ENCODE peak calls at places on chromosomes 7 and 10, in eight cellular contexts. R is fibroblast of villous mesenchyme, A is BJ, C is right cardiac atrium, T is cardiac muscle cell, W is ovary, U is astrocyte of the spinal cord, S is pancreas. B is an unnamed sample.

GRCh38 chr10:128087884-128088695 is 38.1 kb downstream of the MKI67 start:
- DNase-seq in R (no peak), A (no peak), C (no peak), T (no peak), W (no peak), U (no peak), S (no peak), B (no peak)

GRCh38 chr10:69220041-69220451 is at the start of gene HKDC1:
- DNase-seq in R (no peak), A (no peak), C (no peak), T (no peak), W (no peak), U (no peak), S (peak), B (peak)

GRCh38 chr7:22105550-22105949 is 159.9 kb upstream of the CDCA7L start:
- DNase-seq in R (no peak), A (no peak), C (no peak), T (no peak), W (no peak), U (no peak), S (no peak), B (no peak)

GRCh38 chr10:53667063-53667462 is 894.5 kb upstream of the MBL2 start:
- DNase-seq in R (no peak), A (no peak), C (no peak), T (no peak), W (no peak), U (no peak), S (no peak), B (peak)

GRCh38 chr10:8193546-8193945 is 139.1 kb downstream of the GATA3 start:
- DNase-seq in R (no peak), A (no peak), C (no peak), T (no peak), W (no peak), U (no peak), S (no peak), B (no peak)

GRCh38 chr7:142899661-142900060 is 14.1 kb upstream of the TRPV6 start:
- DNase-seq in R (no peak), A (no peak), C (no peak), T (no peak), W (no peak), U (no peak), S (no peak), B (no peak)

GRCh38 chr10:33735463-33735862 is 401.0 kb upstream of the NRP1 start:
- DNase-seq in R (peak), A (peak), C (no peak), T (no peak), W (no peak), U (no peak), S (no peak), B (no peak)

GRCh38 chr7:49023345-49024330 is 99.3 kb downstream of the CDC14C start:
- DNase-seq in R (no peak), A (no peak), C (no peak), T (no peak), W (no peak), U (no peak), S (no peak), B (peak)

GRCh38 chr10:51895209-51895608 is 195.8 kb upstream of the CSTF2T start:
- DNase-seq in R (peak), A (peak), C (peak), T (peak), W (peak), U (peak), S (peak), B (peak)

GRCh38 chr10:96756111-96756903 is 36.0 kb upstream of the PIK3AP1 start:
- DNase-seq in R (no peak), A (no peak), C (no peak), T (no peak), W (no peak), U (no peak), S (no peak), B (no peak)

GRCh38 chr10:79602953-79603352 is 7.8 kb upstream of the SFTPA1 start:
- DNase-seq in R (no peak), A (no peak), C (no peak), T (no peak), W (no peak), U (no peak), S (no peak), B (no peak)

GRCh38 chr7:73830872-73831655 is at the start of gene CLDN4:
- DNase-seq in R (no peak), A (no peak), C (no peak), T (no peak), W (no peak), U (no peak), S (peak), B (peak)

GRCh38 chr7:42233939-42234338 is 3.1 kb downstream of the GLI3 start:
- DNase-seq in R (peak), A (no peak), C (no peak), T (peak), W (no peak), U (peak), S (no peak), B (no peak)

GRCh38 chr10:14751576-14752330 is 22.9 kb downstream of the FAM107B start:
- DNase-seq in R (peak), A (no peak), C (peak), T (peak), W (peak), U (peak), S (peak), B (peak)

GRCh38 chr10:112722758-112723157 is 227.3 kb upstream of the TCF7L2 start:
- DNase-seq in R (no peak), A (no peak), C (no peak), T (peak), W (no peak), U (no peak), S (no peak), B (no peak)

DNA sequence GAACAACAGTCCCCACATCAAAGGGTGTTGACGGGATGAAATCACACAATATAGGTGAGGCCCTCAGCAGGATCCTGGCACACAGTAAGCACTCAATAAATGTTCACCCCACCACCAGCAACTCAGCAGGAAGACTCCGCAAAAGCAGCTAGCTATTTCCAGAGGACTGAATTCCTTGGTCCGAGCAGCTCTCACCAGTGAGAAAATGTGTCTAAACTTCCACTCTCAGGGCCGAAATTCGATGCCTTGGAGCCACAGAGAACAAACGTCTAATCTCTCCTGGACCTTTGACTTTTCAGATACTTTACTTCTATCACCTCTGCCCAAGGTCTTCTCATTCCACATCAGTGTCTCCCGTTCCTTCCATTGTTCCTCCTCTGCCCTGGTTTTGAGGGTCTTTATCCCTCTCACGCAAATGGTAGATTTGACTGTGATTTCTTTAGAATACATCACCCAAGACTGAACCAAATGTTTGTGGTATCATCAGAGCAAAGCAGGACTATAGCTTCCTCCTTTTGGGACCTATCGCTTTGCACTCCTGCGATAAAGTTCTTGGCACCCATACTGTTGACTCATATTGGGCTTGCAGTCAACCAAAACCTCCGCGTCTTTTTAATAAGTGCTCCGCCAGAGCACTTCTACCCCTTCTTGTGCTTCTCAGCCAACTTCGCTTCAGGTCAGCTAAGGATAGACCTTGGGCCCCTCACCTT is 903 bp upstream of the NT5C2 start:
- DNase-seq in R (no peak), A (no peak), C (no peak), T (peak), W (peak), U (peak), S (peak), B (no peak)
- H3K4me3 ChIP-seq in R (no peak), A (no peak), C (no peak), T (no peak), W (no peak), U (no peak), S (peak), B (peak)

GRCh38 chr10:50469288-50469687 is 154.5 kb downstream of the SGMS1 start:
- DNase-seq in R (no peak), A (peak), C (no peak), T (peak), W (no peak), U (peak), S (no peak), B (no peak)
- H3K4me3 ChIP-seq in R (no peak), A (no peak), C (no peak), T (no peak), W (no peak), U (no peak), S (no peak), B (no peak)

GRCh38 chr7:135211179-135211945 is at the start of gene WDR91:
- DNase-seq in R (peak), A (peak), C (peak), T (peak), W (peak), U (peak), S (peak), B (peak)
- H3K4me3 ChIP-seq in R (peak), A (peak), C (peak), T (peak), W (peak), U (peak), S (peak), B (peak)

GRCh38 chr10:2886662-2887061 is 180.7 kb upstream of the PFKP start:
- DNase-seq in R (no peak), A (no peak), C (no peak), T (no peak), W (no peak), U (no peak), S (no peak), B (no peak)
- H3K4me3 ChIP-seq in R (no peak), A (no peak), C (no peak), T (no peak), W (no peak), U (no peak), S (no peak), B (no peak)

B was measured in kidney.